ENCODE peak calls at places on chromosomes 7 and 10, in ten cellular contexts. C, O, H, X, J, W, B, K, Y and F are unnamed samples.

GRCh38 chr10:129966831-129967578 is 2.9 kb upstream of the EBF3 start:
- DNase-seq in X (no peak), J (no peak), H (no peak), B (no peak), O (no peak), C (peak; percentile 63), Y (no peak), K (no peak), W (peak; percentile 50), F (no peak)

GRCh38 chr7:100583132-100584045 is 2.5 kb downstream of the LRCH4 start:
- DNase-seq in W (no peak), X (no peak), Y (peak; percentile 66), H (no peak), C (no peak), J (peak; percentile 35), K (peak; percentile 42), B (peak; percentile 94), O (peak; percentile 42), F (no peak)

GRCh38 chr10:19021162-19021561 is 27.4 kb upstream of the MALRD1 start:
- DNase-seq in J (no peak), Y (no peak), C (no peak), O (no peak), H (no peak), W (no peak), K (no peak), B (no peak), X (no peak), F (no peak)

GRCh38 chr7:1547777-1548437 is 8.1 kb downstream of the TMEM184A start:
- DNase-seq in W (no peak), Y (no peak), K (no peak), O (no peak), C (no peak), H (no peak), J (no peak), B (no peak), X (no peak), F (no peak)

GRCh38 chr10:116014859-116015258 is 258.1 kb downstream of the GFRA1 start:
- DNase-seq in O (no peak), J (no peak), K (no peak), B (no peak), W (no peak), H (no peak), C (no peak), Y (no peak), X (no peak), F (no peak)

GRCh38 chr10:49177391-49178355 is 10.5 kb downstream of the TMEM273 start:
- DNase-seq in W (no peak), Y (peak; percentile 79), X (peak; percentile 62), K (peak; percentile 92), C (no peak), O (peak; percentile 54), H (peak; percentile 52), J (peak; percentile 49), B (peak; percentile 34), F (no peak)

GRCh38 chr10:99548041-99548530 is 15.3 kb downstream of the NKX2-3 start:
- DNase-seq in O (no peak), B (peak; percentile 32), X (peak; percentile 55), J (no peak), Y (no peak), K (peak; percentile 32), H (no peak), W (no peak), C (peak; percentile 50), F (no peak)

GRCh38 chr10:133461841-133462240 is 8.1 kb downstream of the SCART1 start:
- DNase-seq in B (no peak), X (no peak), W (no peak), Y (no peak), C (no peak), K (no peak), J (no peak), O (no peak), H (no peak), F (no peak)

GRCh38 chr10:42963302-42963701 is 113.6 kb upstream of the RET start:
- DNase-seq in K (no peak), W (no peak), O (no peak), B (peak; percentile 59), C (peak; percentile 13), Y (no peak), H (no peak), J (no peak), X (no peak), F (no peak)

GRCh38 chr7:9718071-9718470 is 1255.6 kb upstream of the PHF14 start:
- DNase-seq in C (no peak), B (no peak), W (no peak), H (no peak), Y (no peak), J (no peak), K (no peak), X (no peak), O (no peak), F (no peak)

GRCh38 chr10:71728218-71728737 is 8.7 kb upstream of the C10orf105 start:
- DNase-seq in Y (no peak), K (no peak), J (no peak), O (no peak), C (no peak), W (no peak), B (no peak), H (no peak), X (no peak), F (no peak)

GRCh38 chr7:2721842-2722241 is 33.8 kb downstream of the AMZ1 start:
- DNase-seq in B (no peak), W (no peak), K (no peak), H (no peak), C (no peak), Y (no peak), J (no peak), X (no peak), O (no peak), F (no peak)

GRCh38 chr10:120456626-120457430 is at the start of gene PLPP4:
- DNase-seq in B (no peak), Y (peak; percentile 38), K (peak; percentile 66), H (peak; percentile 18), O (no peak), W (peak; percentile 74), J (no peak), C (peak; percentile 52), X (peak; percentile 22), F (no peak)

GRCh38 chr10:70474780-70475179 is 3.8 kb upstream of the PALD1 start:
- DNase-seq in C (no peak), K (no peak), J (no peak), Y (no peak), X (no peak), W (no peak), H (no peak), O (no peak), B (no peak), F (no peak)

GRCh38 chr10:46272863-46273415 is 13.9 kb upstream of the ANTXRL start:
- DNase-seq in O (no peak), H (no peak), W (no peak), J (no peak), Y (no peak), C (no peak), X (no peak), B (no peak), K (no peak), F (no peak)

GRCh38 chr7:122951006-122951405 is 44.5 kb downstream of the TAS2R16 start:
- DNase-seq in H (no peak), J (no peak), C (no peak), W (no peak), B (no peak), O (no peak), X (peak; percentile 55), K (no peak), Y (no peak), F (no peak)

GRCh38 chr10:76469675-76470074 is 1038.3 kb downstream of the LRMDA start:
- DNase-seq in K (peak; percentile 21), Y (no peak), X (no peak), H (no peak), O (no peak), W (no peak), B (no peak), J (no peak), C (no peak), F (no peak)

GRCh38 chr10:17923728-17924127 is 28.0 kb upstream of the SLC39A12 start:
- DNase-seq in B (no peak), W (no peak), H (peak; percentile 44), X (peak; percentile 83), Y (no peak), C (no peak), K (peak; percentile 95), J (no peak), O (no peak), F (no peak)

GRCh38 chr10:454860-455259 is 234.6 kb downstream of the DIP2C start:
- DNase-seq in C (no peak), W (no peak), O (no peak), X (peak; percentile 85), H (no peak), K (peak; percentile 99), Y (peak; percentile 37), J (no peak), B (no peak), F (no peak)

GRCh38 chr10:986881-987634 is 1.2 kb upstream of the GTPBP4 start:
- DNase-seq in J (no peak), C (no peak), W (no peak), O (no peak), H (no peak), X (peak; percentile 26), B (peak; percentile 37), Y (no peak), K (peak; percentile 94), F (no peak)

GRCh38 chr10:52056296-52056695 is 257.8 kb upstream of the DKK1 start:
- DNase-seq in X (peak; percentile 27), B (no peak), O (no peak), K (no peak), J (no peak), Y (no peak), C (no peak), W (no peak), H (no peak), F (no peak)

GRCh38 chr7:24827027-24827426 is 69.8 kb upstream of the GSDME start:
- DNase-seq in K (no peak), J (no peak), X (peak; percentile 50), C (no peak), H (no peak), O (no peak), Y (no peak), B (no peak), W (no peak), F (no peak)

GRCh38 chr10:43665054-43665453 is 16.4 kb upstream of the ZNF32 start:
- DNase-seq in J (no peak), K (peak; percentile 24), W (no peak), H (no peak), X (no peak), Y (no peak), B (no peak), C (no peak), O (no peak), F (no peak)

GRCh38 chr10:88960854-88961253 is 8.3 kb upstream of the ACTA2 start:
- DNase-seq in W (no peak), J (no peak), C (no peak), H (no peak), X (peak; percentile 29), O (no peak), Y (no peak), B (no peak), K (no peak), F (no peak)

GRCh38 chr7:75638607-75639070 is 100.1 kb downstream of the HIP1 start:
- DNase-seq in B (no peak), Y (peak; percentile 72), O (no peak), X (peak; percentile 28), H (peak; percentile 46), K (peak; percentile 56), J (no peak), C (peak; percentile 70), W (peak; percentile 76), F (peak; percentile 17)

GRCh38 chr7:42907316-42907715 is 4.6 kb downstream of the C7orf25 start:
- DNase-seq in X (no peak), C (no peak), J (no peak), O (no peak), K (peak; percentile 57), B (no peak), W (no peak), Y (no peak), H (no peak), F (no peak)

GRCh38 chr10:6713716-6714115 is 133.6 kb upstream of the PRKCQ start:
- DNase-seq in K (peak; percentile 28), X (no peak), W (peak; percentile 11), O (no peak), B (no peak), H (no peak), C (no peak), Y (no peak), J (no peak), F (no peak)